ENCODE peak calls at places on chromosomes 7 and 10, in eight cellular contexts. A is stimulated activated CD8-positive, alpha-beta memory T cell treated with anti-CD3 and anti-CD28 coated beads, Interleukin-4, amount 100 ng/mL, for 4 hours; J is NCI-H774; W is H54; Q is WTC11; E is mesendoderm; C is activated CD4-positive, alpha-beta T cell treated with anti-CD3 and anti-CD28 coated beads, Interleukin-2, amount 50 U/mL, for 1 hour; S is progenitor cell of endocrine pancreas. X is an unnamed sample.

GRCh38 chr10:5456563-5456962 is 42.8 kb downstream of the CALML5 start:
- DNase-seq in C (no peak), S (no peak), Q (no peak), A (no peak), J (no peak), E (no peak), W (no peak), X (no peak)

GRCh38 chr10:118799779-118800178 is 45.0 kb upstream of the CACUL1 start:
- DNase-seq in Q (no peak), S (no peak), J (no peak), C (no peak), E (no peak), W (peak; percentile 38), A (no peak), X (peak; percentile 32)

GRCh38 chr10:60798031-60798430 is 19.8 kb downstream of the CDK1 start:
- DNase-seq in S (no peak), A (no peak), J (no peak), C (no peak), Q (no peak), E (no peak), W (no peak), X (peak; percentile 35)

GRCh38 chr7:107394301-107394700 is 75.6 kb upstream of the GPR22 start:
- DNase-seq in E (no peak), W (no peak), Q (no peak), A (no peak), J (no peak), S (no peak), C (no peak), X (no peak)

GRCh38 chr7:146660839-146661238 is 544.2 kb downstream of the CNTNAP2 start:
- DNase-seq in Q (no peak), W (no peak), S (no peak), A (no peak), C (no peak), E (peak; percentile 17), J (no peak), X (no peak)

GRCh38 chr10:43120948-43121290 is 17.3 kb upstream of the CSGALNACT2 start:
- DNase-seq in E (no peak), J (no peak), W (no peak), A (peak; percentile 27), C (peak; percentile 10), S (no peak), Q (no peak), X (no peak)

GRCh38 chr7:20804376-20804775 is 17.7 kb upstream of the SP8 start:
- DNase-seq in S (no peak), W (no peak), J (no peak), C (no peak), A (no peak), Q (no peak), E (no peak), X (no peak)

GRCh38 chr7:82593780-82594179 is 150.2 kb upstream of the CACNA2D1 start:
- DNase-seq in E (no peak), W (no peak), Q (no peak), J (peak; percentile 49), C (no peak), S (no peak), A (no peak), X (no peak)

GRCh38 chr7:156514851-156515250 is 125.7 kb upstream of the RNF32 start:
- DNase-seq in J (no peak), E (no peak), S (no peak), Q (no peak), W (no peak), A (no peak), C (no peak), X (no peak)

GRCh38 chr10:3714526-3714925 is 70.5 kb downstream of the KLF6 start:
- DNase-seq in J (no peak), A (no peak), W (no peak), E (no peak), C (no peak), S (no peak), Q (no peak), X (no peak)

GRCh38 chr7:77271766-77272165 is 72.1 kb upstream of the FGL2 start:
- DNase-seq in J (no peak), A (no peak), E (no peak), W (no peak), S (no peak), Q (no peak), C (no peak), X (no peak)

GRCh38 chr10:61541960-61542359 is 88.8 kb upstream of the TMEM26 start:
- DNase-seq in A (no peak), C (no peak), W (no peak), S (no peak), J (no peak), Q (no peak), E (no peak), X (no peak)

GRCh38 chr7:21256310-21256877 is 171.5 kb upstream of the SP4 start:
- DNase-seq in E (no peak), J (peak; percentile 59), A (no peak), Q (no peak), S (no peak), C (peak; percentile 16), W (no peak), X (peak; percentile 23)

GRCh38 chr7:88280801-88281200 is 25.9 kb downstream of the STEAP4 start:
- DNase-seq in Q (no peak), C (no peak), S (no peak), E (no peak), W (no peak), J (no peak), A (no peak), X (no peak)

GRCh38 chr10:81728692-81729091 is 146.3 kb upstream of the NRG3 start:
- DNase-seq in J (no peak), C (no peak), S (no peak), A (no peak), W (no peak), Q (no peak), E (no peak), X (no peak)

GRCh38 chr7:140069298-140069949 is 6.7 kb upstream of the PARP12 start:
- DNase-seq in E (no peak), A (no peak), Q (no peak), J (no peak), C (no peak), W (no peak), S (no peak), X (no peak)

GRCh38 chr10:75110006-75110632 is 1.3 kb upstream of the SAMD8 start:
- DNase-seq in Q (no peak), E (no peak), J (no peak), S (no peak), A (no peak), C (no peak), W (no peak), X (no peak)

GRCh38 chr10:24360286-24361127 is 151.6 kb downstream of the KIAA1217 start:
- DNase-seq in J (peak; percentile 2), E (peak; percentile 75), W (peak; percentile 15), C (no peak), Q (peak; percentile 71), A (no peak), S (peak; percentile 43), X (peak; percentile 67)

GRCh38 chr7:41590951-41591350 is 111.9 kb downstream of the INHBA start:
- DNase-seq in J (no peak), C (no peak), A (no peak), S (no peak), Q (no peak), W (no peak), E (no peak), X (no peak)

GRCh38 chr7:146966274-146966673 is 849.7 kb downstream of the CNTNAP2 start:
- DNase-seq in C (no peak), A (no peak), E (no peak), W (no peak), Q (no peak), J (no peak), S (no peak), X (no peak)

GRCh38 chr10:53487019-53487983 is 714.7 kb upstream of the MBL2 start:
- DNase-seq in E (no peak), W (no peak), A (no peak), S (no peak), Q (no peak), C (no peak), J (no peak), X (no peak)

GRCh38 chr10:24821986-24822385 is 98.3 kb upstream of the ARHGAP21 start:
- DNase-seq in C (no peak), A (no peak), Q (no peak), E (peak; percentile 23), J (no peak), S (no peak), W (no peak), X (peak; percentile 30)

GRCh38 chr7:135232720-135233119 is 918 bp upstream of the STRA8 start:
- DNase-seq in Q (peak; percentile 76), S (no peak), W (no peak), A (no peak), E (peak; percentile 49), C (no peak), J (no peak), X (no peak)

GRCh38 chr7:90834771-90835170 is 238.7 kb downstream of the CDK14 start:
- DNase-seq in A (no peak), C (no peak), E (no peak), J (no peak), Q (no peak), W (no peak), S (no peak), X (no peak)

GRCh38 chr7:70694357-70694908 is 437.5 kb upstream of the GALNT17 start:
- DNase-seq in E (peak; percentile 67), Q (no peak), J (no peak), C (no peak), W (no peak), A (no peak), S (peak; percentile 31), X (peak; percentile 36)

GRCh38 chr7:138974675-138975237 is 6.4 kb downstream of the KIAA1549 start:
- DNase-seq in S (no peak), J (no peak), A (no peak), Q (no peak), C (no peak), W (no peak), E (no peak), X (no peak)

GRCh38 chr7:23971031-23971430 is 261.0 kb downstream of the STK31 start:
- DNase-seq in C (no peak), W (no peak), A (no peak), S (no peak), E (no peak), Q (no peak), J (no peak), X (peak; percentile 80)

GRCh38 chr7:137987563-137987962 is 14.3 kb downstream of the CREB3L2 start:
- DNase-seq in Q (no peak), S (no peak), W (no peak), E (no peak), A (no peak), J (no peak), C (no peak), X (no peak)

GRCh38 chr10:132144086-132144485 is 42.7 kb upstream of the DPYSL4 start:
- DNase-seq in W (no peak), Q (no peak), S (no peak), A (no peak), C (no peak), J (no peak), E (no peak), X (no peak)

GRCh38 chr10:47383254-47384147 is 592 bp downstream of the ZNF488 start:
- DNase-seq in S (peak; percentile 7), J (peak; percentile 61), W (no peak), C (no peak), A (no peak), Q (peak; percentile 76), E (peak; percentile 53), X (no peak)